ENCODE peak calls at places on chromosomes 16 and 17, in nine cellular contexts. V is cardiac muscle cell; Y is esophagus squamous epithelium; M is ovary; Z is PC-9; U is left ventricle myocardium inferior; I is tibial artery; W is aorta; G is naive thymus-derived CD4-positive, alpha-beta T cell. B is an unnamed sample. For H3K36me3 and H3K4me1, the result is how much of the 10 kb centered on the place peaks cover.

GRCh38 chr16:24670623-24671454 is 58.6 kb upstream of the TNRC6A start:
- DNase-seq in V (peak), Y (no peak), M (peak), Z (no peak), U (peak), I (peak), W (peak), G (no peak), B (peak)

GRCh38 chr16:87722590-87723223 is 43.1 kb downstream of the KLHDC4 start:
- DNase-seq in V (no peak), Y (no peak), M (no peak), Z (no peak), U (no peak), I (no peak), W (no peak), G (no peak), B (no peak)

GRCh38 chr16:2458887-2459646 is 842 bp upstream of the TEDC2 start:
- DNase-seq in V (no peak), Y (no peak), M (no peak), Z (no peak), U (no peak), I (no peak), W (no peak), G (no peak), B (peak)

GRCh38 chr17:49700956-49701355 is 6.8 kb downstream of the SLC35B1 start:
- DNase-seq in V (no peak), Y (no peak), M (no peak), Z (no peak), U (no peak), I (no peak), W (no peak), G (no peak), B (no peak)

GRCh38 chr17:1150863-1151685 is 28.7 kb downstream of the ABR start:
- DNase-seq in V (no peak), Y (no peak), M (no peak), Z (peak), U (no peak), I (no peak), W (no peak), G (no peak), B (no peak)

GRCh38 chr17:38728290-38728831 is 1.8 kb upstream of the CISD3 start:
- DNase-seq in V (no peak), Y (no peak), M (no peak), Z (no peak), U (no peak), I (no peak), W (no peak), G (peak), B (no peak)

GRCh38 chr17:72358465-72358864 is 237.6 kb downstream of the SOX9 start:
- DNase-seq in V (no peak), Y (no peak), M (no peak), Z (peak), U (no peak), I (no peak), W (no peak), G (no peak), B (no peak)

GRCh38 chr17:3003401-3004149 is 59.8 kb downstream of the OR1D5 start:
- DNase-seq in V (no peak), Y (no peak), M (no peak), Z (no peak), U (peak), I (peak), W (no peak), G (no peak), B (no peak)

GRCh38 chr17:65495255-65496060 is 66.0 kb downstream of the AXIN2 start:
- DNase-seq in V (peak), Y (no peak), M (no peak), Z (peak), U (no peak), I (no peak), W (no peak), G (peak), B (peak)

GRCh38 chr16:87686697-87687570 is 78.9 kb downstream of the KLHDC4 start:
- DNase-seq in V (no peak), Y (no peak), M (no peak), Z (no peak), U (no peak), I (no peak), W (no peak), G (no peak), B (no peak)

GRCh38 chr16:53504665-53505064 is 1.7 kb upstream of the AKTIP start:
- DNase-seq in V (no peak), Y (no peak), M (no peak), Z (no peak), U (no peak), I (no peak), W (no peak), G (no peak), B (peak)

GRCh38 chr16:10834130-10834529 is 15.5 kb upstream of the TVP23A start:
- DNase-seq in V (no peak), Y (no peak), M (no peak), Z (no peak), U (no peak), I (no peak), W (peak), G (no peak), B (no peak)

GRCh38 chr17:68564415-68565111 is 36.6 kb downstream of the FAM20A start:
- DNase-seq in V (no peak), Y (no peak), M (no peak), Z (no peak), U (no peak), I (no peak), W (no peak), G (no peak), B (peak)

GRCh38 chr16:80614908-80615696 is 74.3 kb downstream of the DYNLRB2 start:
- DNase-seq in V (no peak), Y (no peak), M (no peak), Z (no peak), U (no peak), I (no peak), W (no peak), G (no peak), B (peak)

GRCh38 chr16:68645494-68646388 is 631 bp downstream of the CDH3 start:
- DNase-seq in V (peak), Y (no peak), M (peak), Z (peak), U (no peak), I (no peak), W (no peak), G (no peak), B (peak)

GRCh38 chr16:82544378-82544777 is 82.4 kb upstream of the CDH13 start:
- DNase-seq in V (no peak), Y (no peak), M (no peak), Z (no peak), U (no peak), I (no peak), W (no peak), G (no peak), B (no peak)

GRCh38 chr17:78979780-78980623 is at the start of gene LGALS3BP:
- DNase-seq in V (peak), Y (no peak), M (peak), Z (peak), U (peak), I (no peak), W (no peak), G (peak), B (peak)

GRCh38 chr17:22265807-22266206 is 573.5 kb downstream of the KCNJ18 start:
- DNase-seq in V (no peak), Y (no peak), M (no peak), Z (no peak), U (no peak), I (no peak), W (no peak), G (no peak), B (no peak)

GRCh38 chr16:68083861-68084503 is 1.2 kb upstream of the NFATC3 start:
- DNase-seq in V (peak), Y (peak), M (peak), Z (peak), U (no peak), I (no peak), W (peak), G (no peak), B (no peak)

GRCh38 chr16:74862743-74863244 is 88.2 kb upstream of the FA2H start:
- DNase-seq in V (peak), Y (no peak), M (no peak), Z (peak), U (no peak), I (no peak), W (no peak), G (peak), B (no peak)

GRCh38 chr16:86134802-86135461 is 236.0 kb downstream of the IRF8 start:
- DNase-seq in V (peak), Y (no peak), M (no peak), Z (no peak), U (no peak), I (no peak), W (no peak), G (no peak), B (no peak)

GRCh38 chr17:43219746-43220380 is 8.2 kb downstream of the TMEM106A start:
- DNase-seq in V (no peak), Y (no peak), M (no peak), Z (no peak), U (no peak), I (no peak), W (peak), G (no peak), B (no peak)

GRCh38 chr17:63686138-63686685 is 13.7 kb downstream of the LIMD2 start:
- DNase-seq in V (no peak), Y (no peak), M (no peak), Z (no peak), U (no peak), I (no peak), W (no peak), G (no peak), B (no peak)

GRCh38 chr17:8991514-8992285 is 26.2 kb upstream of the PIK3R5 start:
- DNase-seq in V (peak), Y (no peak), M (no peak), Z (peak), U (peak), I (peak), W (peak), G (peak), B (peak)

GRCh38 chr17:40224707-40225092 is 5.6 kb downstream of the WIPF2 start:
- DNase-seq in V (no peak), Y (no peak), M (no peak), Z (no peak), U (no peak), I (peak), W (peak), G (no peak), B (no peak)

GRCh38 chr17:43572368-43572980 is 26.3 kb upstream of the ETV4 start:
- DNase-seq in V (no peak), Y (no peak), M (no peak), Z (no peak), U (no peak), I (no peak), W (no peak), G (no peak), B (no peak)

GRCh38 chr16:47463771-47464624 is 2.9 kb downstream of the PHKB start:
- DNase-seq in V (no peak), Y (no peak), M (no peak), Z (no peak), U (no peak), I (no peak), W (no peak), G (no peak), B (no peak)

GRCh38 chr16:89908236-89908635 is 10.4 kb upstream of the MC1R start:
- DNase-seq in V (no peak), Y (no peak), M (no peak), Z (no peak), U (no peak), I (no peak), W (no peak), G (no peak), B (no peak)

GRCh38 chr17:47813077-47813476 is 8.5 kb downstream of the OSBPL7 start:
- DNase-seq in V (no peak), Y (no peak), M (no peak), Z (no peak), U (no peak), I (no peak), W (peak), G (no peak), B (peak)
- H3K36me3 ChIP-seq in V (under half), Y (half or more), M (under half), Z (under half), U (half or more), I (half or more), W (under half), G (under half), B (under half)

DNA sequence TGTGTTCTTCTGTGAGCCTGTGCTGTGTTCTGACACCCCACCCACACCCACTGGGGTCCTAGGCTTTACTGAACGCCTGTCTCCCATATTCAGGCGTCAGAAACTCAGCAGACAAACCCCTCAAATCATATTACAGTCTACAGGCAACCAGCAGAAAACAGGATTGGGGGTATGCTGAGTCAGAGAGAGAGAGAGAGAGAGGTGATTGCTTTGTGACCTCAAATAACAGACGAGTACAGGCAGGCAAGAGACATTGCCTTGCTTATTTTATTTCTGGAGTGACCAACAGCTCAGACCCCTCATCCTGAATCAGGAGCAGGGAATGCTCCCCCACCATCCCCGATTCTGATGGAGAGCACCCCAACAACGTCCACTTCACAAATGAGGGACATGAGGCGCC is 473.9 kb downstream of the PMP22 start:
- DNase-seq in V (no peak), Y (no peak), M (no peak), Z (no peak), U (no peak), I (no peak), W (no peak), G (no peak), B (no peak)
- H3K4me1 ChIP-seq in V (under half), Y (under half), M (under half), Z (under half), U (under half), I (under half), W (under half), G (under half), B (under half)

DNA sequence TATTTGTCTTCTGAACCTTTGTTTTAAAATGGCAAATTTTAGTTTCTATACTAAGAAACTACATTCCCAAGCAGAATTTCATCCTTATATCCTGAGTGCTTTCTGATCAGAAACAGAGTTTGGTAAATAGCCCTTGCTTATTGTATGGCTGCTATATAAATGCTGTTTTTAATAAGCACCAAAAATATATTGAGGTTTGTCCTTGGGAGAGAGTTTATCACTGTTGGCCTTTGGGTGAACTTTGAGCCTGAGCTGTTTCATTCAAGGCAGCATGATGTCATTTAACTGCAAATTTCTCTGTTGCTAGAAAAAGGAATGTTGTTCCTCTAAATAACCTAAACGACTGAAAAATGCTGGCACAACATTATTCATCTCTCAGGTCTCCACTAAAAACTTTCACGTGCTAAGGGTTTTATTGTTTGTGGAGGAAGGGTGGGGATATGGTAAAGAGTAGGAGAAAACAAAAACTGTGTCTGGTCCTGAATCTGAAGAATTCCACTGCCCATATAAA is 334.3 kb upstream of the TBX2 start:
- DNase-seq in V (peak), Y (no peak), M (no peak), Z (no peak), U (no peak), I (no peak), W (no peak), G (no peak), B (no peak)
- H3K36me3 ChIP-seq in V (under half), Y (under half), M (under half), Z (under half), U (under half), I (under half), W (under half), G (under half), B (under half)

GRCh38 chr16:84825896-84826557 is 6.2 kb downstream of the CRISPLD2 start:
- DNase-seq in V (no peak), Y (no peak), M (no peak), Z (no peak), U (no peak), I (no peak), W (no peak), G (no peak), B (no peak)

GRCh38 chr16:84827897-84828296 is 8.1 kb downstream of the CRISPLD2 start:
- DNase-seq in V (no peak), Y (no peak), M (no peak), Z (peak), U (no peak), I (no peak), W (no peak), G (no peak), B (no peak)

GRCh38 chr16:84826558-84826941 is 6.8 kb downstream of the CRISPLD2 start:
- DNase-seq in V (peak), Y (no peak), M (peak), Z (no peak), U (peak), I (peak), W (no peak), G (no peak), B (no peak)

GRCh38 chr16:84828322-84828721 is 8.5 kb downstream of the CRISPLD2 start:
- DNase-seq in V (no peak), Y (no peak), M (no peak), Z (no peak), U (no peak), I (no peak), W (no peak), G (no peak), B (no peak)

DNA sequence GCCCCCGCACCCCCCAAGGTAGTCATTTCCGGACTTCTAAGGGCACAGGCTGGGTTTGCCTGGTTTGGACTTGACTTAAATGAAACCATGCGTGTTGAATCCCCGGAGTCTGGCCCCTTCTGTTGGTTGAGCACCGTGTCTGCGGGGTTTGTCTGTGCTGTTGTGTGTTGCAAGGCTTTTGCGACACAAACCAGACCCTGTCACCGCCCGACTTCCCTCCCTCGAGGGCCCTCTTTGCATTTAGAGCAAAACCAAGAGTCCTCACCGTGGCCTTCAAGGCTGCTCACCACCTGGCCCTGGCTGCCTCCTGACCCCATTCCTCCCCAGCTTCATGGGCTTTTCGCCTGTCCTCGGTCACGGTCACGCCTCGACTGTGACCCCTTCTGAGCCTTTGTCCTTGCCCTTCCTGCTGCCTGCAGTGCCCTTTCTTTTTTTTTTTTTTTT is 7.4 kb downstream of the CRISPLD2 start:
- DNase-seq in V (peak), Y (no peak), M (peak), Z (no peak), U (no peak), I (no peak), W (no peak), G (no peak), B (no peak)
- H3K4me1 ChIP-seq in V (under half), Y (under half), M (under half), Z (under half), U (half or more), I (under half), W (under half), G (under half), B (under half)

GRCh38 chr17:81193051-81193410 is 27.0 kb upstream of the AATK start:
- DNase-seq in V (no peak), Y (no peak), M (no peak), Z (no peak), U (no peak), I (no peak), W (no peak), G (no peak), B (no peak)

GRCh38 chr17:81193470-81194224 is 27.6 kb upstream of the AATK start:
- DNase-seq in V (no peak), Y (no peak), M (no peak), Z (no peak), U (no peak), I (no peak), W (no peak), G (no peak), B (no peak)

GRCh38 chr17:81191646-81192045 is 25.6 kb upstream of the AATK start:
- DNase-seq in V (no peak), Y (no peak), M (no peak), Z (no peak), U (no peak), I (no peak), W (no peak), G (no peak), B (no peak)

GRCh38 chr17:81191116-81191515 is 25.1 kb upstream of the AATK start:
- DNase-seq in V (no peak), Y (no peak), M (no peak), Z (no peak), U (no peak), I (no peak), W (no peak), G (no peak), B (no peak)

DNA sequence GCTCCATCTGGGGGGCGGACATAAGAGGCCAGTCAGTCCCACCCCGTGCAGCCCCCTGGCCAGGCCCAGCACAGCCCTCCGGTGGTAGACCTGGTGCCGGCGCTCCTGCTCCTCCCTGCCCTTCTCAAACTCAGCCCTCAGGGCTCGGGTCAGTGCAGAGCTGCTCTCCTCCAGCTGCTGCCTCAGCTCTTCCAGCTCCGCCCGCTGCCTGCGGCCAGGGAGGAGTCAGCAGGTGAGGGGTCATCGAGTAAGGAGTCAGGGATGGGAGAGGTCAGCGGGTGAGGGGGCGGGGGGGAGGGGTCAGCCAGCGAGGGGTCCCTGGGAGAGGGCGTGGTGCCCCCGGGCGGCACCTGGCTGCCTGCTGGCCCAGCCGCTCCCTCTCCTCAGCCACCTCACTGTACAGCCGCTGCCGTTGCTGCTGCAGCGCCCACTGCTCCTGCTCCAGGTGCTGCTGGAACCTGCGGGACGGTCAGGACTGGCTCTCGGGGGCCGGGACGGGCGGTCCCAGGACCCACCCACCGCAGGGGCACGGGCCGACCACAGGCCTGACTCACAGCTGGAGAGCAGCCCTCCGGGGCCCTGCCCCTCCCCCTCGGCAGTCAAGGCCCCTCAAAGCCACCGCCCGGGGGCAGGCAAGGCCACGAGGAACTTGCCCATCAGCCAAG is 26.5 kb upstream of the AATK start:
- DNase-seq in V (no peak), Y (no peak), M (no peak), Z (peak), U (no peak), I (no peak), W (no peak), G (no peak), B (no peak)
- H3K36me3 ChIP-seq in V (under half), Y (under half), M (under half), Z (under half), U (under half), I (under half), W (under half), G (under half), B (under half)

GRCh38 chr16:29745126-29745852 is 501 bp downstream of the C16orf54 start:
- DNase-seq in V (no peak), Y (no peak), M (no peak), Z (no peak), U (peak), I (no peak), W (no peak), G (peak), B (no peak)
- H3K4me1 ChIP-seq in V (under half), Y (under half), M (under half), Z (under half), U (under half), I (under half), W (under half), G (half or more), B (under half)

GRCh38 chr16:20867585-20867984 is 32.6 kb downstream of the DCUN1D3 start:
- DNase-seq in V (no peak), Y (no peak), M (no peak), Z (no peak), U (no peak), I (no peak), W (no peak), G (no peak), B (no peak)
- H3K36me3 ChIP-seq in V (under half), Y (under half), M (under half), Z (under half), U (under half), I (under half), W (under half), G (under half), B (under half)

DNA sequence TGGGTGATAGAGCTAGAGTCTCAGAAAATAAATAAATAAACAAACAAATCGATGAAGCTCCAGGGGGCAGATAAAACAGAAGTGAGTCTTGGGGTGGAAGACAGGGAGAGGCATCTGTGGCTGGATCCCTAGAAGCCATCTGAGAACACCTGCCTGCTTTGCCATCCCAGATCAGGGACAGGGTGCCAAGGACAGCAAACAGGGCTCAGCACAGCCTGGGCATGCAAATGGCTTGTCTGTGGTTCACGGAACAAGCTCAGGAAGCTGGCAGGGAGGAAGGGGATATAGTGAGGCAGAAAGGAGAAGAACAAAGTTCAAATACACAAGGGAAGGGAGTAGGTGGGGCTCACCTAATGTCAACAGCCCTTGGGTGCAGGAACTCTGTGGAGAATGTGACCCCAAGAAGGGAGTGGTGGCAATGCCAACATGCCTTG is 27.5 kb downstream of the TRIM25 start:
- DNase-seq in V (no peak), Y (no peak), M (no peak), Z (no peak), U (no peak), I (no peak), W (no peak), G (no peak), B (no peak)
- H3K4me1 ChIP-seq in V (under half), Y (under half), M (under half), Z (under half), U (under half), I (under half), W (under half), G (under half), B (under half)

B was measured in endodermal cell.